ENCODE peak calls at places on chromosomes 5 and 9, in four cellular contexts. Q is transverse colon, V is fibroblast of mammary gland, P is SHP77 treated with DMSO at 0.1 percent for 48 hours. C is an unnamed sample.

GRCh38 chr9:117189121-117189520 is 225.7 kb downstream of the ASTN2 start:
- DNase-seq in V (no peak), Q (no peak), P (no peak), C (no peak)

GRCh38 chr9:111922324-111923013 is 25.9 kb downstream of the UGCG start:
- DNase-seq in P (no peak), V (no peak), Q (no peak), C (no peak)

GRCh38 chr5:176152191-176152932 is 85.9 kb upstream of the SIMC1 start:
- DNase-seq in Q (no peak), V (no peak), P (no peak), C (no peak)

GRCh38 chr9:693460-694390 is 147.8 kb upstream of the DMRT1 start:
- DNase-seq in V (peak), Q (peak), P (no peak), C (peak)

GRCh38 chr5:134458234-134458633 is 46.6 kb upstream of the CDKN2AIPNL start:
- DNase-seq in Q (no peak), P (no peak), V (peak), C (no peak)

GRCh38 chr5:88542786-88543185 is 274.1 kb upstream of the TMEM161B start:
- DNase-seq in Q (no peak), V (no peak), P (no peak), C (no peak)

GRCh38 chr9:94210616-94211603 is 48.2 kb upstream of the ZNF169 start:
- DNase-seq in P (no peak), Q (no peak), V (peak), C (no peak)

GRCh38 chr9:806285-807156 is 35.0 kb upstream of the DMRT1 start:
- DNase-seq in Q (no peak), V (peak), P (no peak), C (peak)

GRCh38 chr5:94754824-94755223 is 136.4 kb downstream of the SLF1 start:
- DNase-seq in Q (no peak), P (no peak), V (no peak), C (no peak)

GRCh38 chr5:126188804-126189203 is 234.4 kb upstream of the GRAMD2B start:
- DNase-seq in Q (no peak), V (peak), P (no peak), C (no peak)

GRCh38 chr5:52834320-52834719 is 46.6 kb downstream of the ITGA1 start:
- DNase-seq in Q (no peak), V (no peak), P (no peak), C (no peak)

GRCh38 chr9:109012876-109013677 is at the start of gene CTNNAL1:
- DNase-seq in V (peak), Q (peak), P (peak), C (peak)

GRCh38 chr9:121660876-121661275 is 9.4 kb downstream of the DAB2IP start:
- DNase-seq in V (no peak), P (no peak), Q (no peak), C (no peak)